ENCODE peak calls at places on chromosomes 4 and X, in five cellular contexts. G, E, C, P and R are unnamed samples.

GRCh38 chrX:150692837-150693781 is at the start of gene MTMR1:
- DNase-seq in G (no peak), E (no peak), C (peak; percentile 32), P (peak; percentile 40), R (peak; percentile 53)

GRCh38 chr4:186021461-186022167 is 47.3 kb upstream of the TLR3 start:
- DNase-seq in G (peak; percentile 18), E (no peak), C (no peak), P (no peak), R (no peak)

GRCh38 chr4:8115203-8115520 is 43.5 kb downstream of the ABLIM2 start:
- DNase-seq in G (no peak), E (no peak), C (no peak), P (no peak), R (no peak)

GRCh38 chr4:183438458-183439113 is 5.8 kb upstream of the CDKN2AIP start:
- DNase-seq in G (no peak), E (no peak), C (no peak), P (no peak), R (no peak)

GRCh38 chr4:109803924-109804571 is 2.2 kb upstream of the CFI start:
- DNase-seq in G (peak; percentile 20), E (no peak), C (no peak), P (no peak), R (no peak)

GRCh38 chr4:56821394-56822263 is at the start of gene SPINK2:
- DNase-seq in G (no peak), E (no peak), C (peak; percentile 37), P (peak; percentile 62), R (peak; percentile 52)

GRCh38 chrX:106014119-106014775 is 24.3 kb downstream of the SERPINA7 start:
- DNase-seq in G (no peak), E (no peak), C (no peak), P (no peak), R (no peak)

GRCh38 chr4:124202106-124202505 is 510.4 kb downstream of the ANKRD50 start:
- DNase-seq in G (peak; percentile 46), E (no peak), C (no peak), P (no peak), R (no peak)

GRCh38 chrX:69365349-69365748 is 138.8 kb upstream of the NALF2 start:
- DNase-seq in G (no peak), E (no peak), C (no peak), P (no peak), R (no peak)

GRCh38 chr4:91734682-91735081 is 569.1 kb upstream of the GRID2 start:
- DNase-seq in G (no peak), E (no peak), C (no peak), P (no peak), R (no peak)

GRCh38 chrX:123215397-123216089 is 31.5 kb downstream of the GRIA3 start:
- DNase-seq in G (no peak), E (no peak), C (no peak), P (no peak), R (no peak)

GRCh38 chr4:78627046-78627965 is 75.7 kb downstream of the ANXA3 start:
- DNase-seq in G (no peak), E (no peak), C (no peak), P (no peak), R (no peak)

GRCh38 chr4:81688085-81688484 is 216.4 kb upstream of the RASGEF1B start:
- DNase-seq in G (no peak), E (no peak), C (no peak), P (no peak), R (no peak)

GRCh38 chr4:3302164-3302785 is 9.5 kb downstream of the RGS12 start:
- DNase-seq in G (no peak), E (no peak), C (no peak), P (peak; percentile 65), R (peak; percentile 63)

GRCh38 chr4:67765928-67766327 is 11.7 kb upstream of the GNRHR start:
- DNase-seq in G (no peak), E (no peak), C (no peak), P (no peak), R (no peak)

GRCh38 chrX:72128881-72129280 is 2.8 kb downstream of the RTL5 start:
- DNase-seq in G (no peak), E (no peak), C (peak; percentile 32), P (no peak), R (no peak)

GRCh38 chr4:125787707-125788106 is 473.0 kb downstream of the FAT4 start:
- DNase-seq in G (no peak), E (no peak), C (no peak), P (no peak), R (no peak)

GRCh38 chr4:156901871-156902270 is 69.7 kb downstream of the PDGFC start:
- DNase-seq in G (no peak), E (no peak), C (no peak), P (no peak), R (no peak)